ENCODE peak calls at places on chromosomes 7 and 10, in five cellular contexts. Q is HEK293T, S is H1, D is HepG2, Z is GM12878. C is an unnamed sample.

GRCh38 chr7:85630904-85631582 is 444.2 kb upstream of the SEMA3D start:
- DNase-seq in Q (no peak), S (no peak), D (peak; percentile 5), Z (no peak), C (peak; percentile 20)

GRCh38 chr10:97704341-97704740 is 9.2 kb upstream of the MARVELD1 start:
- DNase-seq in Q (no peak), S (no peak), D (no peak), Z (no peak), C (no peak)

GRCh38 chr7:89998554-89998953 is 155.7 kb upstream of the STEAP1 start:
- DNase-seq in Q (no peak), S (no peak), D (no peak), Z (no peak), C (no peak)

GRCh38 chr7:149837620-149838223 is 453 bp upstream of the ZNF862 start:
- DNase-seq in Q (no peak), S (no peak), D (no peak), Z (no peak), C (no peak)

GRCh38 chr10:103241262-103242011 is 4.2 kb upstream of the RPEL1 start:
- DNase-seq in Q (no peak), S (no peak), D (peak; percentile 50), Z (no peak), C (no peak)

GRCh38 chr10:5873515-5873995 is 16.1 kb downstream of the ANKRD16 start:
- DNase-seq in Q (peak; percentile 80), S (peak; percentile 79), D (peak; percentile 57), Z (peak; percentile 59), C (peak; percentile 30)

GRCh38 chr10:11162828-11163599 is 145.3 kb downstream of the CELF2 start:
- DNase-seq in Q (no peak), S (peak; percentile 32), D (no peak), Z (peak; percentile 93), C (no peak)

GRCh38 chr10:10056958-10057357 is 960.7 kb upstream of the CELF2 start:
- DNase-seq in Q (peak; percentile 9), S (no peak), D (no peak), Z (no peak), C (no peak)

DNA sequence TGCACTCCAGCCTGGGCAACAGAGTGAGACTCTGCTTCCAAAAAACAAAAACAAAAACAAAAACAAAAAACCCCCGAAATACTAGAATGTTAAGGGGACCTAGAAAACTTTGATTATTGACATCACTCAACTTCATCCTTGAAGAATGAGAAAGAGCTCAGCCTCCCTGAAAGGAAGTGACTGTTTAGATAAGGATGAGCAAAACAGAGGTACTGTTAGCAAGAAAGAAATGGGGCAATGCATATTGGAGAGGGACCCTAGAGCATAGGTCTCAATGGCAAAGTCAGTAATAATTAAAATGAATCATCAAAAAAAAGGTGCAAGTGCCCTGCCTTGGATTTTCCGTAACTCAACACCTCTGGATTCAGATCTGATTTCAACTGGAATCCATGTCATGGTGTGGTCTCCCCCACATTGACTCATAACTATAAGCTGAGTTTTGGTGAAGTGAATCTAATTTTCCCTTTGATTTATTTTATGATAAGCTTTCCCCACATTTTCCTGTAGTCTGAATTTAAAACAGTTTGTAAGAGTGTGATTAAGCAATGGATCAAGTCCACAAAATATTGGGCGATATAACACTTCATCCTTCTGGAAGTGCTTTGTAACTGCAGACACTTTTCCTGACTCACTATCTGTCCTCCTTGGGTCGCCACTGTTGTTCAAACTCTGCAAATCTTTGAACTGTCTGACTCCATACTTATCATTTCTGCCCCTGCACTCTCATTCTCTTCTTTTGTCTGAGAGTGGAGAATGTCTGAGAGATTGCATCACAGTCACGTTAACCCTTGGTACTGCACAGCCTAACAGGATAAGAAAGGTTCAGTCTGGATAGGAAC is 224.8 kb upstream of the LYZL1 start:
- DNase-seq in Q (no peak), S (no peak), D (peak; percentile 40), Z (no peak), C (no peak)
- TF ChIP-seq SUZ12 in Q (no peak), S (no peak), D (no peak), Z (no peak), C (no peak)

DNA sequence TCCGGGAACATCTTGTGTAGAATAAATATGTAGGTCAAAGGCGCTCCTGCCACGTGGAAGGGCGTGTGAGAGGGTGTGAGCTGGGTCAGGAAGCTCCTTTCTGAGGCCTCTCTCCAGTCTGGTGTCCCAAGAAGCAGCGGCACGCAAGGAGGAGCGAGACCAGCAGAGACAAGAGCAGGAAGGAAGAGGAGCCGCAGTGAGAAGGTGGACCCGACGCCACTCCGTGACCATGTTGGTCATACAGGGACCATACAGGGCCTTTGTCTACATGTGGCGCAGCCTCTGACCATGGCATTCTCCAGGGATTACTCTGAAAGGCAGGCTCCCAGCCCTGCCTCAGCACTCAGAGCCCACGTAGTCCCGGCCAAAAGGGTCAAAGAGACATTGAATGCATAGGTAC is 26.2 kb upstream of the EN2 start:
- DNase-seq in Q (no peak), S (no peak), D (no peak), Z (no peak), C (no peak)
- TF ChIP-seq SUZ12 in Q (no peak), S (no peak), D (no peak), Z (no peak), C (no peak)

GRCh38 chr10:120387326-120387725 is 69.7 kb upstream of the PLPP4 start:
- DNase-seq in Q (no peak), S (no peak), D (no peak), Z (no peak), C (no peak)
- TF ChIP-seq SUZ12 in Q (no peak), S (no peak), D (no peak), Z (no peak), C (no peak)

DNA sequence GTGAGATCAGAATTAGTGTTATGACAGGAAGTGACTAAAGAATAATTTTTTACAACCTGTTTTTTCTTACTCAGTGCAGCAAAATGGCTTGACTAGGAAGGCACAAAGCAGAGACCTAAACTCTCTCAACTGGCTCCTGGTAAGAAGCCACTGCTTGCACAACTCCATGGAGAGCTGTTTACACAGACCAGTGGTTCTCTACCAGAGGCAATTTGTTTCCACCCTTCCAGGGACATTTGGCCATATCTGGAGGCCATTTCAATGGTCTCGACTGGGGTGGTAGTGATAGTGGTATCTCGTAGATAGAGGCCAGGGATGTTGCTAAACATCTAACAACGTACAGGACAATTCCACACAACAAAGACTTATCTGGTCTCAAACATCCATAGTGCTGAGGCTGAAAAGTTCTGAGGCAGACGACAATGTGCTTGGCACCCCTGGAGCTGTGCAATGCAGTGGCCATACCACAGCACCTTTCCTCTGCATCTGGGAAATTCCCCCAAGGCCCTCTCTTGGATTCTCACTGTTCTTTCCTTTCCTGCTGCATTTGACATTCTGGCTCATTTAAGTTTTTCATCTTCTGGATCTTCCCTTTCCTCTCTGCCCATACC is 105.4 kb upstream of the LAMB4 start:
- DNase-seq in Q (no peak), S (no peak), D (no peak), Z (no peak), C (no peak)
- TF ChIP-seq SUZ12 in Q (no peak), S (no peak), D (no peak), Z (no peak), C (no peak)

GRCh38 chr10:50600831-50601466 is 22.8 kb downstream of the SGMS1 start:
- DNase-seq in Q (no peak), S (no peak), D (no peak), Z (no peak), C (no peak)
- TF ChIP-seq SUZ12 in Q (no peak), S (no peak), D (no peak), Z (no peak), C (no peak)

GRCh38 chr7:63931057-63931600 is 67.5 kb upstream of the ZNF722 start:
- DNase-seq in Q (no peak), S (no peak), D (no peak), Z (no peak), C (no peak)
- TF ChIP-seq SUZ12 in Q (no peak), S (no peak), D (no peak), Z (no peak), C (no peak)

DNA sequence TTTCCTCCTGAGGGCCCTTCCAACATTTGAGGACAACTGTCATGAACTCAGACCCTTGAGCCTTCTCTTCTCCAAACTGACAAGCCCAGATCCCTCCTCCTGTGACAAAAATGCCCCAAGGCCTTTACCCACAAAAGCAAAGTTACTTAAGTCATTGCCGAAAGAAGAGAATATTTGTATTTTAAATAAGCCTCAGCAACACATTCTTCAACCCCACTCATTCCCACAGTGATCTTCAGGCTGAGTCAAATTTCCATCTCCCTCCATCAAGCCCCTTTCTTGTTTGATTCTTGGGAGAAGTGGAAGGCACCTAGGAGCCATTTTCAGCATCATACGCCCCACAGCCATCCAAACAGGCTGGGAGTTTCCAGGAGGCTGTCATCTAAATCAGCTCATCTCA is 150.8 kb upstream of the PDE1C start:
- DNase-seq in Q (no peak), S (no peak), D (no peak), Z (no peak), C (no peak)
- TF ChIP-seq SUZ12 in Q (no peak), S (no peak), D (no peak), Z (no peak), C (no peak)